ENCODE peak calls at places on chromosomes 5 and 9, in six cellular contexts. One of them, this sample, is unnamed.

GRCh38 chr5:29037716-29038115 is 1999.3 kb upstream of the CDH9 start:
- DNase-seq in dorsolateral prefrontal cortex: no peak
- DNase-seq in fibroblast of lung: no peak
- DNase-seq in AG04450: no peak
- DNase-seq in AG10803: no peak
- DNase-seq in HCT116: no peak
- DNase-seq in this sample: no peak

GRCh38 chr5:158033076-158033475 is 174.1 kb upstream of the CLINT1 start:
- DNase-seq in AG04450: no peak
- DNase-seq in HCT116: no peak
- DNase-seq in fibroblast of lung: no peak
- DNase-seq in dorsolateral prefrontal cortex: no peak
- DNase-seq in AG10803: no peak
- DNase-seq in this sample: no peak

GRCh38 chr9:120730661-120731514 is 16.6 kb upstream of the MEGF9 start:
- DNase-seq in HCT116: no peak
- DNase-seq in dorsolateral prefrontal cortex: no peak
- DNase-seq in AG04450: peak; percentile 91
- DNase-seq in AG10803: peak; percentile 95
- DNase-seq in fibroblast of lung: peak; percentile 73
- DNase-seq in this sample: peak; percentile 97

GRCh38 chr5:127988149-127988755 is 95.3 kb upstream of the SLC12A2 start:
- DNase-seq in AG04450: peak; percentile 87
- DNase-seq in HCT116: peak; percentile 48
- DNase-seq in AG10803: peak; percentile 81
- DNase-seq in dorsolateral prefrontal cortex: no peak
- DNase-seq in fibroblast of lung: peak; percentile 90
- DNase-seq in this sample: peak; percentile 89

GRCh38 chr5:173004447-173004846 is 20.9 kb downstream of the ATP6V0E1 start:
- DNase-seq in fibroblast of lung: no peak
- DNase-seq in AG10803: no peak
- DNase-seq in dorsolateral prefrontal cortex: no peak
- DNase-seq in HCT116: no peak
- DNase-seq in AG04450: no peak
- DNase-seq in this sample: no peak

GRCh38 chr9:13758876-13759275 is 479.4 kb upstream of the MPDZ start:
- DNase-seq in fibroblast of lung: no peak
- DNase-seq in HCT116: no peak
- DNase-seq in AG10803: no peak
- DNase-seq in AG04450: no peak
- DNase-seq in dorsolateral prefrontal cortex: no peak
- DNase-seq in this sample: no peak

GRCh38 chr5:9898319-9898718 is 268.2 kb upstream of the TAS2R1 start:
- DNase-seq in fibroblast of lung: peak; percentile 47
- DNase-seq in AG04450: no peak
- DNase-seq in AG10803: peak; percentile 49
- DNase-seq in HCT116: peak; percentile 8
- DNase-seq in dorsolateral prefrontal cortex: no peak
- DNase-seq in this sample: peak; percentile 55

GRCh38 chr5:33409435-33410146 is 31.2 kb upstream of the TARS1 start:
- DNase-seq in fibroblast of lung: peak; percentile 70
- DNase-seq in dorsolateral prefrontal cortex: no peak
- DNase-seq in AG04450: peak; percentile 69
- DNase-seq in HCT116: no peak
- DNase-seq in AG10803: peak; percentile 87
- DNase-seq in this sample: peak; percentile 86

GRCh38 chr5:180070726-180071417 is 687 bp downstream of the RNF130 start:
- DNase-seq in dorsolateral prefrontal cortex: no peak
- DNase-seq in fibroblast of lung: peak; percentile 62
- DNase-seq in AG10803: peak; percentile 58
- DNase-seq in HCT116: no peak
- DNase-seq in AG04450: no peak
- DNase-seq in this sample: peak; percentile 68

GRCh38 chr9:98745470-98745869 is 36.7 kb upstream of the GABBR2 start:
- DNase-seq in dorsolateral prefrontal cortex: no peak
- DNase-seq in AG04450: no peak
- DNase-seq in fibroblast of lung: no peak
- DNase-seq in AG10803: no peak
- DNase-seq in HCT116: no peak
- DNase-seq in this sample: no peak

GRCh38 chr5:149212203-149212951 is 59.3 kb upstream of the AFAP1L1 start:
- DNase-seq in HCT116: no peak
- DNase-seq in fibroblast of lung: peak; percentile 100
- DNase-seq in AG10803: peak; percentile 97
- DNase-seq in dorsolateral prefrontal cortex: no peak
- DNase-seq in AG04450: peak; percentile 100
- DNase-seq in this sample: peak; percentile 99

GRCh38 chr9:94554439-94555331 is at the start of gene PCAT7:
- DNase-seq in AG04450: no peak
- DNase-seq in dorsolateral prefrontal cortex: no peak
- DNase-seq in AG10803: peak; percentile 45
- DNase-seq in HCT116: peak; percentile 74
- DNase-seq in fibroblast of lung: peak; percentile 4
- DNase-seq in this sample: peak; percentile 32

DNA sequence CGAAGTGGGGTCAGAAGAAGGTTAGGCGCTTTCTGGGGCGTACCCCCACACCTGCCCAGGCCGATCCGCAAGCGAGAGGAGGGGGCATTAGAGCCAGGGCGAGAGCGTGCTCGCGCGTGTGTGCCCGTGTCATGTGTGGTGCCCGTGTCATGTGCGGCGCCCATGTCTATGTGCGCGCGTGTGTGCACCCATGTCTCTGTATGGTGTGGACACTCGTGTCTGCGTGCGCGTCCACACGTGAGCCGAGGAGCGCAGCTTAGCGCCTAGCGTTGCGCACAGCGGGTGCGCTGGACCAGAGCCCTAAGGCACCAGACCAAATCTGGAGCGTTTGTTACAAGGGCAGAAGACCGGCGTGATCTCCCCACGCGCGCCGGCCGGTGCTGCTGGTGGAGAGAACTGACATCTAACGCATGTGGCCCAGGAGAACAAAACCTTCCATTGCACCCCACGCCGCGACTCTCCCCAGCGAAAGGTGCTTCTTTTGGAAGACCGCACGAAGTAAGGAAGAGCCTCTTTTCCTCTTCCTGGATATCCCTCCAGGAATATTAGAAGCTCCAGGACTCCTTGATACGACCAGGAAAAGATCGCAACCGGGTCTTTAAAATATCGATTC is 639 bp downstream of the NIM1K start:
- DNase-seq in AG04450: no peak
- DNase-seq in HCT116: no peak
- DNase-seq in fibroblast of lung: peak; percentile 39
- DNase-seq in AG10803: peak; percentile 37
- DNase-seq in dorsolateral prefrontal cortex: peak; percentile 82
- DNase-seq in this sample: peak; percentile 36
- H3K4me3 ChIP-seq in AG04450: peak overlapping the region; percentile 67
- H3K4me3 ChIP-seq in HCT116: no peak overlapping the region
- H3K4me3 ChIP-seq in fibroblast of lung: peak overlapping the region; percentile 73
- H3K4me3 ChIP-seq in AG10803: peak overlapping the region; percentile 63
- H3K4me3 ChIP-seq in dorsolateral prefrontal cortex: peak overlapping the region; percentile 92
- H3K4me3 ChIP-seq in this sample: peak overlapping the region; percentile 68

DNA sequence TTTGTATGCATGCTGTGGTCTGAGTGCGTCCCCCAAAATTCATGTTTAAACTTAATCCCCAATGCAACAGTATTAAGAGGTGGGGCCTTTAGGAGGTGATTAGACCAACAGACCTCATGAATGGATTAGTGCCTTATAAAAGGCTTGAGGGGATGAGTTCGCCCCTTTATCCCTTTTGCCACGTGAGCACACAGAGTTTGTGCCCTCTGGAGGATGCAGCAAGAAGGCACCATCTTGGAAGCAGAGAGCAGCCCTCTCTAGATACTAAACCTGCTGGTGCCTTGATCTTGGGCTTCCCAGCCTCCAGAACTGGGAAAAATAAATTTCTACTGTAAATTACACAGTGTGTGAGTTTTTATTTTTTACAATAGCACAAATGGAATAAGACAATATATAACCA is 177.1 kb upstream of the SPRY4 start:
- DNase-seq in fibroblast of lung: no peak
- DNase-seq in HCT116: no peak
- DNase-seq in AG10803: no peak
- DNase-seq in AG04450: no peak
- DNase-seq in dorsolateral prefrontal cortex: no peak
- DNase-seq in this sample: no peak
- TF ChIP-seq CTCF in fibroblast of lung: no peak
- TF ChIP-seq CTCF in HCT116: no peak
- TF ChIP-seq CTCF in AG10803: no peak
- TF ChIP-seq CTCF in AG04450: no peak
- TF ChIP-seq CTCF in dorsolateral prefrontal cortex: no peak
- TF ChIP-seq CTCF in this sample: no peak

DNA sequence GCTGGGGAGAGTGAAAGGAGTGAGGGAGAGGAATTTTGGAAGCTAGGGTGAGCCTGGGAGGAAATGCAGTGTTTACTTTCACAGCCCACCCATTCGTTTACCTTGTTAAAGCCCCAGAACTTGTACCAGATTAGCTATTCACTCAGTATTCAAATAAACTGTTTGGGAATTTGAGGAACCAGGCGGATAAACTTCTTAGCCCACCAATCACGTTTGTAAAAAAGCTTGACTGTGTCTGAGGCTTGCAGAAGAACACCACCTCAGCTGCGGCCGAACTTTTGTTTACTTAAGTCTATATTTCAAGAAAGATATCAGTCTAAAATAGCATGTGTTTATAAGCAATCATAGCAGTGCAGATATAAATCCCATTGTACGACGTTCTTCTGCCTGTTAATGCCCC is 5.2 kb upstream of the TLE1 start:
- DNase-seq in AG04450: peak; percentile 42
- DNase-seq in AG10803: no peak
- DNase-seq in dorsolateral prefrontal cortex: no peak
- DNase-seq in HCT116: no peak
- DNase-seq in fibroblast of lung: peak; percentile 67
- DNase-seq in this sample: no peak
- H3K4me3 ChIP-seq in AG04450: no peak overlapping the region
- H3K4me3 ChIP-seq in AG10803: no peak overlapping the region
- H3K4me3 ChIP-seq in dorsolateral prefrontal cortex: no peak overlapping the region
- H3K4me3 ChIP-seq in HCT116: no peak overlapping the region
- H3K4me3 ChIP-seq in fibroblast of lung: no peak overlapping the region
- H3K4me3 ChIP-seq in this sample: no peak overlapping the region

DNA sequence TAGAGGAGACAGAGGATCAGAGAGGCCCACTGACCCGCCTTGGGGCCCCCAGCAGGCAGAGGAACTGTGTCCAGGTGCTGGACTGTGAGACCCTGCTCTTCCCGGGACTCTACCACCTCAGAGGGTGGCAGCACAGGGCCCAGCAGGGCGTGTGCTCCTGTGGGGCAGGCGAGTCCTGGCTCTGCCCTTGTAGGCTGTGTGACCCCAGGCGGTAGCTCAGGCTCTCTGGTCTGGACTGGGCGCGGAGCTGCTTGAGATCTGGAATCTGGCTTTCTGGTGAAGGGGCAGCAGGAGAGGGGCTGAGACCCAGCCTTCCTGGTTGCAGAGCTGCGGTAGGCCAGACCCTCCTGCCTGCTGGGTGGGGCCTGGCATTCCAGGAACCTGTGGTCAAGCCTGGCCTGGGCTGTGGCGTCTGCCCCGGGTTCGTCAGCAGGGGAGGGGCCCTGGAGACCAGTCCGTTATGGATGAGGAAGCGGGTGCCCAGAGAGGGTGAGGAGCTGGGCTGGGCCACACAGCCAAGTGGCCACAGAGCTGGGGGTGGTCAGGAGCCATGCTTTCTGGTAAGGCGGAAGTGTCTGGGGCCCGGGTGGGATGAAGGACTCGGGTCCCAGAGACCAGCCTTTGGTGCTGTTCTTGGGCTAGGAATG is 46.5 kb downstream of the RXRA start:
- DNase-seq in AG10803: peak; percentile 50
- DNase-seq in HCT116: no peak
- DNase-seq in fibroblast of lung: no peak
- DNase-seq in AG04450: no peak
- DNase-seq in dorsolateral prefrontal cortex: no peak
- DNase-seq in this sample: peak; percentile 44
- TF ChIP-seq CTCF in AG10803: no peak
- TF ChIP-seq CTCF in HCT116: no peak
- TF ChIP-seq CTCF in fibroblast of lung: no peak
- TF ChIP-seq CTCF in AG04450: no peak
- TF ChIP-seq CTCF in dorsolateral prefrontal cortex: no peak
- TF ChIP-seq CTCF in this sample: no peak

GRCh38 chr9:136373300-136374182 is at the start of gene CARD9:
- DNase-seq in fibroblast of lung: no peak
- DNase-seq in HCT116: no peak
- DNase-seq in AG10803: no peak
- DNase-seq in dorsolateral prefrontal cortex: peak; percentile 47
- DNase-seq in AG04450: no peak
- DNase-seq in this sample: no peak
- H3K4me3 ChIP-seq in fibroblast of lung: no peak within 1 kb of the TSS
- H3K4me3 ChIP-seq in HCT116: no peak within 1 kb of the TSS
- H3K4me3 ChIP-seq in AG10803: peak within 1 kb of the TSS; percentile 31
- H3K4me3 ChIP-seq in dorsolateral prefrontal cortex: peak within 1 kb of the TSS; percentile 46
- H3K4me3 ChIP-seq in AG04450: no peak within 1 kb of the TSS
- H3K4me3 ChIP-seq in this sample: peak within 1 kb of the TSS; percentile 9

GRCh38 chr9:97615439-97616072 is 17.6 kb downstream of the TSTD2 start:
- DNase-seq in dorsolateral prefrontal cortex: no peak
- DNase-seq in AG04450: peak; percentile 32
- DNase-seq in AG10803: peak; percentile 66
- DNase-seq in HCT116: peak; percentile 29
- DNase-seq in fibroblast of lung: peak; percentile 68
- DNase-seq in this sample: peak; percentile 78
- TF ChIP-seq CTCF in dorsolateral prefrontal cortex: peak; percentile 96
- TF ChIP-seq CTCF in AG04450: peak; percentile 84
- TF ChIP-seq CTCF in AG10803: peak; percentile 90
- TF ChIP-seq CTCF in HCT116: peak; percentile 76
- TF ChIP-seq CTCF in fibroblast of lung: peak; percentile 88
- TF ChIP-seq CTCF in this sample: peak; percentile 76

DNA sequence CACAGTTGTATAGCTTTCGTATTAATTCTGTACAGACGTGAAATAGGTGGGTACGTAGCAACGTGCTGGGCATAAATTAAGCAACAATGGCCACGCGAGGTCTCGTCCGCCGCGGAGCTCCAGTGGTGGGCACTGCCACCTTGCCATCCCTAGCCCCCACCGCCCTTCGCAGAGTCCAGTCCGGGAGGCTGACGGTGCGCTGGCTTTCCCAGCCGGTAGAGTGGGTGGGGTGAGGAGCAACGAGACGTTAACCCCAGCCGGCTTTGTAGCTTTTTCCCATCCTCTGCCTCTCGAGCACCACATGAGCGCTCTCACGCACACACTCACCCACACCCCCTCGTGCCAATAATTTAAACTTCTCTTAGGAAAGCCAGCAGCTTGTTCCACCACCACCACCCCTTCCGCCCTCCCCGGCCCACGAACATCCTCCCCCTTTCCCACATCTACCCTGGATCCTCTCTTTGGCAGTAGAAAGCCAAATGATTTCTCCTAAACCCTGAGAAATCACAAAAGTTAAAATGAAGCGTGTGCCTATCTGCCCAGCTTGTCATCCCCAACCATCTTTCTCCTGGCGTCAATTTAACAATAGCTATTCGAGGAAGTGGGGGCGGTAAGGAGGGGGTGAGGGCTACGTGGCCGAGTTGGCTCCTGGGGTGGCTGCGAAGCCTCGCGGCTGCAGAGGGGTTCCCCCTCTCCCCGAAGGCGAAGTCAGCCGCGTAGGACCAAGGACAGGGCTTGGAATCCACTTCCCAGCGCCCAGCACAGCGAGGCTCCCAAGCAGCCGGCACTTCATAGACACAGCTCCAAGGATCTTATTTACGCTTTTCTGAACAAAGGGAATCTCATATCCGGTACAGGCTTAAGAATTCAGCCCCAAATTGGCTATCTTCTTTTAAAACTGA is 1.5 kb downstream of the ELAVL2 start:
- DNase-seq in AG04450: no peak
- DNase-seq in fibroblast of lung: no peak
- DNase-seq in dorsolateral prefrontal cortex: no peak
- DNase-seq in AG10803: peak; percentile 2
- DNase-seq in HCT116: no peak
- DNase-seq in this sample: peak; percentile 0
- H3K4me3 ChIP-seq in AG04450: no peak overlapping the region
- H3K4me3 ChIP-seq in fibroblast of lung: no peak overlapping the region
- H3K4me3 ChIP-seq in dorsolateral prefrontal cortex: peak overlapping the region; percentile 70
- H3K4me3 ChIP-seq in AG10803: no peak overlapping the region
- H3K4me3 ChIP-seq in HCT116: no peak overlapping the region
- H3K4me3 ChIP-seq in this sample: no peak overlapping the region